ENCODE peak calls at places on chromosomes 11 and 22, in six cellular contexts. One of them, this sample, is unnamed.
A peak's percentile ranks its signal among the peaks of the same experiment; 100 is the strongest.

GRCh38 chr11:86374586-86374985 is at the start of gene CCDC81:
- DNase-seq in Peyer's patch: no peak
- DNase-seq in body of pancreas: no peak
- DNase-seq in transverse colon: no peak
- DNase-seq in stomach: no peak
- DNase-seq in heart left ventricle: peak; percentile 8
- DNase-seq in this sample: no peak

GRCh38 chr22:37290737-37291136 is 8.4 kb downstream of the CYTH4 start:
- DNase-seq in Peyer's patch: no peak
- DNase-seq in body of pancreas: no peak
- DNase-seq in transverse colon: no peak
- DNase-seq in stomach: no peak
- DNase-seq in heart left ventricle: no peak
- DNase-seq in this sample: no peak

GRCh38 chr22:50083462-50084081 is 1.7 kb downstream of the MLC1 start:
- DNase-seq in Peyer's patch: no peak
- DNase-seq in body of pancreas: no peak
- DNase-seq in transverse colon: no peak
- DNase-seq in stomach: no peak
- DNase-seq in heart left ventricle: no peak
- DNase-seq in this sample: no peak

GRCh38 chr22:22184277-22184807 is 60.2 kb upstream of the VPREB1 start:
- DNase-seq in Peyer's patch: no peak
- DNase-seq in body of pancreas: no peak
- DNase-seq in transverse colon: no peak
- DNase-seq in stomach: no peak
- DNase-seq in heart left ventricle: no peak
- DNase-seq in this sample: no peak

GRCh38 chr22:39530692-39531331 is 1.7 kb downstream of the RPS19BP1 start:
- DNase-seq in Peyer's patch: no peak
- DNase-seq in body of pancreas: no peak
- DNase-seq in transverse colon: no peak
- DNase-seq in stomach: no peak
- DNase-seq in heart left ventricle: no peak
- DNase-seq in this sample: no peak

GRCh38 chr11:2445107-2445947 is 519 bp downstream of the KCNQ1 start:
- DNase-seq in Peyer's patch: peak; percentile 67
- DNase-seq in body of pancreas: peak; percentile 57
- DNase-seq in transverse colon: no peak
- DNase-seq in stomach: peak; percentile 55
- DNase-seq in heart left ventricle: no peak
- DNase-seq in this sample: peak; percentile 44

GRCh38 chr22:37453696-37454095 is 26.4 kb upstream of the ELFN2 start:
- DNase-seq in Peyer's patch: no peak
- DNase-seq in body of pancreas: no peak
- DNase-seq in transverse colon: no peak
- DNase-seq in stomach: no peak
- DNase-seq in heart left ventricle: no peak
- DNase-seq in this sample: no peak

GRCh38 chr11:84247931-84248330 is 961.8 kb upstream of the CCDC90B start:
- DNase-seq in Peyer's patch: no peak
- DNase-seq in body of pancreas: no peak
- DNase-seq in transverse colon: no peak
- DNase-seq in stomach: no peak
- DNase-seq in heart left ventricle: no peak
- DNase-seq in this sample: no peak

GRCh38 chr11:72981067-72981466 is 161.1 kb downstream of the FCHSD2 start:
- DNase-seq in Peyer's patch: no peak
- DNase-seq in body of pancreas: no peak
- DNase-seq in transverse colon: no peak
- DNase-seq in stomach: no peak
- DNase-seq in heart left ventricle: no peak
- DNase-seq in this sample: no peak

GRCh38 chr22:39269095-39269827 is 24.5 kb upstream of the PDGFB start:
- DNase-seq in Peyer's patch: no peak
- DNase-seq in body of pancreas: no peak
- DNase-seq in transverse colon: no peak
- DNase-seq in stomach: no peak
- DNase-seq in heart left ventricle: no peak
- DNase-seq in this sample: no peak

GRCh38 chr22:29009148-29009547 is 52.5 kb downstream of the C22orf31 start:
- DNase-seq in Peyer's patch: no peak
- DNase-seq in body of pancreas: no peak
- DNase-seq in transverse colon: no peak
- DNase-seq in stomach: no peak
- DNase-seq in heart left ventricle: no peak
- DNase-seq in this sample: no peak

GRCh38 chr11:7637447-7638157 is 35.7 kb downstream of the CYB5R2 start:
- DNase-seq in Peyer's patch: no peak
- DNase-seq in body of pancreas: no peak
- DNase-seq in transverse colon: no peak
- DNase-seq in stomach: no peak
- DNase-seq in heart left ventricle: peak; percentile 37
- DNase-seq in this sample: no peak

GRCh38 chr11:64320556-64320955 is 2.6 kb downstream of the PRDX5 start:
- DNase-seq in Peyer's patch: peak; percentile 45
- DNase-seq in body of pancreas: no peak
- DNase-seq in transverse colon: no peak
- DNase-seq in stomach: no peak
- DNase-seq in heart left ventricle: no peak
- DNase-seq in this sample: no peak

GRCh38 chr11:117316197-117316961 is at the start of gene BACE1:
- DNase-seq in Peyer's patch: peak; percentile 78
- DNase-seq in body of pancreas: peak; percentile 84
- DNase-seq in transverse colon: peak; percentile 68
- DNase-seq in stomach: peak; percentile 77
- DNase-seq in heart left ventricle: peak; percentile 88
- DNase-seq in this sample: peak; percentile 91

GRCh38 chr11:106601637-106602297 is 416.5 kb downstream of the GUCY1A2 start:
- DNase-seq in Peyer's patch: no peak
- DNase-seq in body of pancreas: no peak
- DNase-seq in transverse colon: no peak
- DNase-seq in stomach: no peak
- DNase-seq in heart left ventricle: no peak
- DNase-seq in this sample: no peak

GRCh38 chr11:83671295-83671694 is 385.1 kb upstream of the CCDC90B start:
- DNase-seq in Peyer's patch: no peak
- DNase-seq in body of pancreas: no peak
- DNase-seq in transverse colon: no peak
- DNase-seq in stomach: no peak
- DNase-seq in heart left ventricle: no peak
- DNase-seq in this sample: no peak

GRCh38 chr11:75654314-75654713 is 14.5 kb downstream of the MAP6 start:
- DNase-seq in Peyer's patch: no peak
- DNase-seq in body of pancreas: no peak
- DNase-seq in transverse colon: no peak
- DNase-seq in stomach: no peak
- DNase-seq in heart left ventricle: no peak
- DNase-seq in this sample: no peak

GRCh38 chr11:129795089-129795488 is 20.6 kb upstream of the TMEM45B start:
- DNase-seq in Peyer's patch: no peak
- DNase-seq in body of pancreas: no peak
- DNase-seq in transverse colon: no peak
- DNase-seq in stomach: no peak
- DNase-seq in heart left ventricle: no peak
- DNase-seq in this sample: no peak

GRCh38 chr11:134536677-134537076 is 124.6 kb upstream of the B3GAT1 start:
- DNase-seq in Peyer's patch: no peak
- DNase-seq in body of pancreas: no peak
- DNase-seq in transverse colon: no peak
- DNase-seq in stomach: no peak
- DNase-seq in heart left ventricle: no peak
- DNase-seq in this sample: peak; percentile 19

GRCh38 chr11:103729653-103730052 is 306.8 kb upstream of the DDI1 start:
- DNase-seq in Peyer's patch: no peak
- DNase-seq in body of pancreas: no peak
- DNase-seq in transverse colon: no peak
- DNase-seq in stomach: no peak
- DNase-seq in heart left ventricle: no peak
- DNase-seq in this sample: no peak

GRCh38 chr22:20023214-20023613 is 2.3 kb downstream of the TANGO2 start:
- DNase-seq in Peyer's patch: no peak
- DNase-seq in body of pancreas: no peak
- DNase-seq in transverse colon: no peak
- DNase-seq in stomach: no peak
- DNase-seq in heart left ventricle: no peak
- DNase-seq in this sample: no peak

GRCh38 chr11:13009476-13009920 is 382 bp downstream of the RASSF10 start:
- DNase-seq in Peyer's patch: no peak
- DNase-seq in body of pancreas: no peak
- DNase-seq in transverse colon: no peak
- DNase-seq in stomach: no peak
- DNase-seq in heart left ventricle: no peak
- DNase-seq in this sample: no peak

GRCh38 chr22:29268511-29269229 is 602 bp downstream of the EWSR1 start:
- DNase-seq in Peyer's patch: no peak
- DNase-seq in body of pancreas: peak; percentile 66
- DNase-seq in transverse colon: peak; percentile 60
- DNase-seq in stomach: peak; percentile 61
- DNase-seq in heart left ventricle: peak; percentile 75
- DNase-seq in this sample: peak; percentile 80

GRCh38 chr11:15815246-15816209 is 540.8 kb downstream of the SOX6 start:
- DNase-seq in Peyer's patch: no peak
- DNase-seq in body of pancreas: no peak
- DNase-seq in transverse colon: peak; percentile 14
- DNase-seq in stomach: no peak
- DNase-seq in heart left ventricle: no peak
- DNase-seq in this sample: no peak

GRCh38 chr11:18612394-18612793 is 12.8 kb downstream of the MISFA start:
- DNase-seq in Peyer's patch: no peak
- DNase-seq in body of pancreas: no peak
- DNase-seq in transverse colon: no peak
- DNase-seq in stomach: no peak
- DNase-seq in heart left ventricle: no peak
- DNase-seq in this sample: no peak

GRCh38 chr11:5596611-5597201 is at the start of gene TRIM6:
- DNase-seq in Peyer's patch: peak; percentile 74
- DNase-seq in body of pancreas: peak; percentile 53
- DNase-seq in transverse colon: peak; percentile 52
- DNase-seq in stomach: peak; percentile 35
- DNase-seq in heart left ventricle: peak; percentile 55
- DNase-seq in this sample: peak; percentile 68
- TF ChIP-seq POLR2A in Peyer's patch: no peak
- TF ChIP-seq POLR2A in body of pancreas: peak; percentile 28
- TF ChIP-seq POLR2A in transverse colon: no peak
- TF ChIP-seq POLR2A in stomach: no peak
- TF ChIP-seq POLR2A in heart left ventricle: no peak
- TF ChIP-seq POLR2A in this sample: no peak

DNA sequence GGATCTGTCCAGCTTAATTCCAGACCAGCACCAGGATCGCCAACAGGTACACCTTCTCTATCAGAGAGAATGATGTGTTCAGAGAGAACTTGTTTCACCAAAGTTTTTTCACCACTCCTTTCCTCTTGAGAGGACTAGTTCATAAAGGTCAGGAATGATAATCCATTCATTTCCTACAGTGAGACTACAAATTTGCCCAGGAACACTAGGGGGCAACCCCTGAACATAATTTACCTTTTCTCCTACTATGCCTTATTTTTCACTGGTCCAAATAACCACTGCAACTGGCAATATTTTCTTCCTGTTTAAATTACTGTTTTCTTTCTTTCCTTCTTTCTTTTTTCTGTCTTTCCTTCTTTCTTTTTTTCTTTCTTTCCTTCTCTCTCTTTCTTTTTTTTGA is 22.5 kb downstream of the CAVIN3 start:
- DNase-seq in Peyer's patch: no peak
- DNase-seq in body of pancreas: no peak
- DNase-seq in transverse colon: no peak
- DNase-seq in stomach: no peak
- DNase-seq in heart left ventricle: no peak
- DNase-seq in this sample: no peak
- TF ChIP-seq CTCF in Peyer's patch: no peak
- TF ChIP-seq CTCF in body of pancreas: peak; percentile 66
- TF ChIP-seq CTCF in transverse colon: peak; percentile 10
- TF ChIP-seq CTCF in stomach: no peak
- TF ChIP-seq CTCF in heart left ventricle: peak; percentile 33
- TF ChIP-seq CTCF in this sample: peak; percentile 40

DNA sequence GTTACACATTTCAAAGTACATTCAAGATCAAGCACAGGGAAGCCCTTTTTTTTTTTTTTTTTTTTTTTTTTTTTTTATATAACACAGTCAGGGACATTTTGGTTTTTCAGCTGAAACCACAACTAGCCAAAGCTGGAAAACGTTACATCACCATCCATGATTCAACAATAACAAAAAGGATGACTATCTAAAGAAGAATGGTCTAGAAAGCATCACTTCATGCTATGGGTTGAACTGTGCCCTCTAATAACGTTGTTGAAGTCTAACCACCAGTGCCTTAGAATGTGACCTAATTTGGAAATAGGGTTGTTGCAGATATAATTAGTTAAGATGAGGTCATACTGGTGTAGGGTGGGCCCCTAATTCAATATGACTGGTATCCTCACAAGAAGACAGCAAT is 46.6 kb downstream of the MTMR2 start:
- DNase-seq in Peyer's patch: no peak
- DNase-seq in body of pancreas: no peak
- DNase-seq in transverse colon: no peak
- DNase-seq in stomach: no peak
- DNase-seq in heart left ventricle: no peak
- DNase-seq in this sample: no peak
- H3K27ac ChIP-seq in Peyer's patch: no peak overlapping the region
- H3K27ac ChIP-seq in body of pancreas: no peak overlapping the region
- H3K27ac ChIP-seq in transverse colon: no peak overlapping the region
- H3K27ac ChIP-seq in stomach: no peak overlapping the region
- H3K27ac ChIP-seq in heart left ventricle: no peak overlapping the region
- H3K27ac ChIP-seq in this sample: no peak overlapping the region

GRCh38 chr11:70007796-70008195 is 70.3 kb upstream of the ANO1 start:
- DNase-seq in Peyer's patch: no peak
- DNase-seq in body of pancreas: no peak
- DNase-seq in transverse colon: no peak
- DNase-seq in stomach: no peak
- DNase-seq in heart left ventricle: no peak
- DNase-seq in this sample: no peak

GRCh38 chr11:70000228-70000627 is 77.9 kb upstream of the ANO1 start:
- DNase-seq in Peyer's patch: no peak
- DNase-seq in body of pancreas: no peak
- DNase-seq in transverse colon: no peak
- DNase-seq in stomach: no peak
- DNase-seq in heart left ventricle: no peak
- DNase-seq in this sample: no peak

GRCh38 chr11:69999721-70000120 is 78.4 kb upstream of the ANO1 start:
- DNase-seq in Peyer's patch: no peak
- DNase-seq in body of pancreas: no peak
- DNase-seq in transverse colon: no peak
- DNase-seq in stomach: no peak
- DNase-seq in heart left ventricle: peak; percentile 34
- DNase-seq in this sample: peak; percentile 22

GRCh38 chr11:70002433-70002832 is 75.7 kb upstream of the ANO1 start:
- DNase-seq in Peyer's patch: no peak
- DNase-seq in body of pancreas: no peak
- DNase-seq in transverse colon: no peak
- DNase-seq in stomach: no peak
- DNase-seq in heart left ventricle: no peak
- DNase-seq in this sample: no peak

GRCh38 chr11:70005107-70005818 is 72.9 kb upstream of the ANO1 start:
- DNase-seq in Peyer's patch: no peak
- DNase-seq in body of pancreas: no peak
- DNase-seq in transverse colon: no peak
- DNase-seq in stomach: no peak
- DNase-seq in heart left ventricle: no peak
- DNase-seq in this sample: no peak
- TF ChIP-seq POLR2A in Peyer's patch: no peak
- TF ChIP-seq POLR2A in body of pancreas: no peak
- TF ChIP-seq POLR2A in transverse colon: no peak
- TF ChIP-seq POLR2A in stomach: no peak
- TF ChIP-seq POLR2A in heart left ventricle: no peak
- TF ChIP-seq POLR2A in this sample: no peak